ENCODE peak calls at places on chromosomes 12 and 14, in seven cellular contexts. One of them, this sample, is unnamed.

GRCh38 chr12:116659771-116660481 is 77.9 kb downstream of the SPRING1 start:
- DNase-seq in osteoblast: peak
- DNase-seq in Right ventricle myocardium superior: no peak
- DNase-seq in H4: no peak
- DNase-seq in SK-N-SH: peak
- DNase-seq in SK-MEL-5: no peak
- DNase-seq in NCI-H1092: no peak
- DNase-seq in this sample: no peak

GRCh38 chr14:50045039-50045711 is 71.2 kb downstream of the VCPKMT start:
- DNase-seq in Right ventricle myocardium superior: peak
- DNase-seq in SK-MEL-5: no peak
- DNase-seq in osteoblast: peak
- DNase-seq in H4: peak
- DNase-seq in NCI-H1092: no peak
- DNase-seq in SK-N-SH: peak
- DNase-seq in this sample: peak

GRCh38 chr14:75361751-75362433 is 65.9 kb upstream of the JDP2 start:
- DNase-seq in osteoblast: no peak
- DNase-seq in H4: no peak
- DNase-seq in SK-MEL-5: no peak
- DNase-seq in Right ventricle myocardium superior: peak
- DNase-seq in SK-N-SH: no peak
- DNase-seq in NCI-H1092: no peak
- DNase-seq in this sample: peak

GRCh38 chr14:32006267-32007110 is 70.6 kb upstream of the ARHGAP5 start:
- DNase-seq in SK-MEL-5: no peak
- DNase-seq in NCI-H1092: no peak
- DNase-seq in SK-N-SH: no peak
- DNase-seq in Right ventricle myocardium superior: no peak
- DNase-seq in osteoblast: no peak
- DNase-seq in H4: no peak
- DNase-seq in this sample: no peak

GRCh38 chr12:130162771-130163460 is 652 bp downstream of the FZD10 start:
- DNase-seq in osteoblast: no peak
- DNase-seq in NCI-H1092: no peak
- DNase-seq in SK-N-SH: peak
- DNase-seq in SK-MEL-5: no peak
- DNase-seq in H4: no peak
- DNase-seq in Right ventricle myocardium superior: no peak
- DNase-seq in this sample: no peak

GRCh38 chr14:89493877-89494634 is 77.0 kb upstream of the FOXN3 start:
- DNase-seq in H4: no peak
- DNase-seq in Right ventricle myocardium superior: no peak
- DNase-seq in NCI-H1092: no peak
- DNase-seq in osteoblast: no peak
- DNase-seq in SK-MEL-5: no peak
- DNase-seq in SK-N-SH: peak
- DNase-seq in this sample: no peak

GRCh38 chr14:21050597-21050996 is 7.0 kb upstream of the RNASE8 start:
- DNase-seq in H4: no peak
- DNase-seq in NCI-H1092: no peak
- DNase-seq in SK-MEL-5: no peak
- DNase-seq in osteoblast: no peak
- DNase-seq in Right ventricle myocardium superior: no peak
- DNase-seq in SK-N-SH: no peak
- DNase-seq in this sample: no peak

GRCh38 chr12:43795716-43796282 is 10.3 kb downstream of the TWF1 start:
- DNase-seq in Right ventricle myocardium superior: no peak
- DNase-seq in H4: no peak
- DNase-seq in osteoblast: no peak
- DNase-seq in NCI-H1092: no peak
- DNase-seq in SK-N-SH: no peak
- DNase-seq in SK-MEL-5: no peak
- DNase-seq in this sample: no peak

GRCh38 chr14:64960762-64961276 is 11.3 kb downstream of the RAB15 start:
- DNase-seq in osteoblast: no peak
- DNase-seq in SK-N-SH: peak
- DNase-seq in Right ventricle myocardium superior: no peak
- DNase-seq in SK-MEL-5: no peak
- DNase-seq in NCI-H1092: no peak
- DNase-seq in H4: no peak
- DNase-seq in this sample: peak

GRCh38 chr12:93243689-93244513 is 133.8 kb upstream of the NUDT4 start:
- DNase-seq in NCI-H1092: no peak
- DNase-seq in Right ventricle myocardium superior: no peak
- DNase-seq in H4: peak
- DNase-seq in SK-N-SH: peak
- DNase-seq in osteoblast: no peak
- DNase-seq in SK-MEL-5: peak
- DNase-seq in this sample: no peak

GRCh38 chr12:10241781-10242180 is 29.1 kb downstream of the GABARAPL1 start:
- DNase-seq in SK-MEL-5: peak
- DNase-seq in SK-N-SH: no peak
- DNase-seq in H4: peak
- DNase-seq in osteoblast: no peak
- DNase-seq in NCI-H1092: no peak
- DNase-seq in Right ventricle myocardium superior: no peak
- DNase-seq in this sample: no peak

GRCh38 chr14:65203574-65203973 is 101.3 kb upstream of the MAX start:
- DNase-seq in NCI-H1092: no peak
- DNase-seq in SK-N-SH: no peak
- DNase-seq in H4: no peak
- DNase-seq in osteoblast: no peak
- DNase-seq in SK-MEL-5: no peak
- DNase-seq in Right ventricle myocardium superior: no peak
- DNase-seq in this sample: no peak

GRCh38 chr14:69571879-69572633 is 2.6 kb downstream of the CCDC177 start:
- DNase-seq in H4: no peak
- DNase-seq in SK-MEL-5: peak
- DNase-seq in NCI-H1092: no peak
- DNase-seq in SK-N-SH: peak
- DNase-seq in osteoblast: peak
- DNase-seq in Right ventricle myocardium superior: peak
- DNase-seq in this sample: no peak

GRCh38 chr12:2054091-2055018 is 1.6 kb downstream of the CACNA1C start:
- DNase-seq in NCI-H1092: peak
- DNase-seq in osteoblast: peak
- DNase-seq in SK-N-SH: peak
- DNase-seq in H4: peak
- DNase-seq in SK-MEL-5: no peak
- DNase-seq in Right ventricle myocardium superior: no peak
- DNase-seq in this sample: no peak

GRCh38 chr12:127761880-127762279 is 505.1 kb upstream of the TMEM132C start:
- DNase-seq in NCI-H1092: no peak
- DNase-seq in Right ventricle myocardium superior: no peak
- DNase-seq in H4: no peak
- DNase-seq in SK-N-SH: no peak
- DNase-seq in osteoblast: no peak
- DNase-seq in SK-MEL-5: no peak
- DNase-seq in this sample: no peak